ENCODE peak calls at places on chromosomes 3 and 15, in nine cellular contexts. N, T, Y, V, H, S, G, O and C are unnamed samples.
A peak's percentile ranks its signal among the peaks of the same experiment; 100 is the strongest.

GRCh38 chr3:70774641-70775040 is 462.2 kb upstream of the MDFIC2 start:
- DNase-seq in N (no peak), T (no peak), Y (no peak), V (peak; percentile 16), H (no peak), S (no peak), G (no peak), O (no peak), C (no peak)

GRCh38 chr3:128489860-128490649 is 2.9 kb downstream of the GATA2 start:
- DNase-seq in N (peak; percentile 22), T (peak; percentile 71), Y (peak; percentile 72), V (peak; percentile 49), H (peak; percentile 59), S (peak; percentile 69), G (no peak), O (no peak), C (peak; percentile 20)

GRCh38 chr3:48656841-48657281 is 5.8 kb downstream of the CELSR3 start:
- DNase-seq in N (no peak), T (peak; percentile 91), Y (peak; percentile 70), V (no peak), H (no peak), S (no peak), G (no peak), O (no peak), C (no peak)

GRCh38 chr15:82847703-82848102 is 38.3 kb downstream of the WHAMM start:
- DNase-seq in N (no peak), T (no peak), Y (no peak), V (no peak), H (no peak), S (no peak), G (no peak), O (no peak), C (no peak)

GRCh38 chr3:125134952-125135351 is 77.6 kb downstream of the SLC12A8 start:
- DNase-seq in N (no peak), T (no peak), Y (no peak), V (no peak), H (no peak), S (no peak), G (no peak), O (no peak), C (no peak)

GRCh38 chr15:55703873-55704285 is 39.1 kb downstream of the PRTG start:
- DNase-seq in N (no peak), T (no peak), Y (no peak), V (peak; percentile 39), H (no peak), S (no peak), G (no peak), O (no peak), C (no peak)

GRCh38 chr15:99734575-99734974 is 1.3 kb upstream of the LYSMD4 start:
- DNase-seq in N (no peak), T (no peak), Y (no peak), V (no peak), H (no peak), S (no peak), G (no peak), O (no peak), C (no peak)

GRCh38 chr15:31342781-31343626 is 16.4 kb downstream of the KLF13 start:
- DNase-seq in N (peak; percentile 45), T (no peak), Y (peak; percentile 56), V (no peak), H (no peak), S (no peak), G (no peak), O (no peak), C (no peak)

GRCh38 chr3:168051579-168052183 is 44.0 kb downstream of the GOLIM4 start:
- DNase-seq in N (no peak), T (no peak), Y (no peak), V (peak; percentile 79), H (no peak), S (no peak), G (no peak), O (no peak), C (no peak)

GRCh38 chr15:78855746-78856145 is 16.9 kb upstream of the MORF4L1 start:
- DNase-seq in N (no peak), T (no peak), Y (no peak), V (peak; percentile 85), H (no peak), S (no peak), G (peak; percentile 82), O (no peak), C (no peak)

GRCh38 chr15:87874896-87875661 is 381.5 kb downstream of the NTRK3 start:
- DNase-seq in N (no peak), T (no peak), Y (peak; percentile 21), V (peak; percentile 13), H (peak; percentile 28), S (no peak), G (no peak), O (no peak), C (no peak)

GRCh38 chr15:59622289-59622688 is 10.7 kb downstream of the GCNT3 start:
- DNase-seq in N (peak; percentile 6), T (no peak), Y (peak; percentile 79), V (peak; percentile 56), H (peak; percentile 35), S (peak; percentile 48), G (peak; percentile 33), O (no peak), C (no peak)

GRCh38 chr15:52351206-52351907 is 55.8 kb upstream of the MYO5C start:
- DNase-seq in N (no peak), T (no peak), Y (no peak), V (peak; percentile 93), H (no peak), S (no peak), G (no peak), O (peak; percentile 67), C (no peak)

GRCh38 chr3:5304789-5305680 is 117.5 kb downstream of the EDEM1 start:
- DNase-seq in N (peak; percentile 11), T (no peak), Y (peak; percentile 36), V (peak; percentile 26), H (peak; percentile 58), S (peak; percentile 64), G (peak; percentile 60), O (no peak), C (no peak)
- TF ChIP-seq CTCF in N (peak; percentile 23), T (peak; percentile 77), Y (peak; percentile 48), V (peak; percentile 46), H (peak; percentile 73), S (peak; percentile 67), G (peak; percentile 83), O (no peak), C (no peak)

GRCh38 chr3:172362583-172362982 is 85.7 kb downstream of the GHSR start:
- DNase-seq in N (no peak), T (no peak), Y (no peak), V (no peak), H (no peak), S (no peak), G (no peak), O (no peak), C (no peak)

GRCh38 chr3:172357850-172358754 is 90.2 kb downstream of the GHSR start:
- DNase-seq in N (no peak), T (no peak), Y (no peak), V (peak; percentile 54), H (no peak), S (no peak), G (no peak), O (no peak), C (no peak)

GRCh38 chr3:172356427-172356826 is 91.8 kb downstream of the GHSR start:
- DNase-seq in N (no peak), T (no peak), Y (no peak), V (no peak), H (no peak), S (no peak), G (no peak), O (no peak), C (no peak)

GRCh38 chr3:172355836-172356235 is 92.4 kb downstream of the GHSR start:
- DNase-seq in N (no peak), T (no peak), Y (no peak), V (peak; percentile 93), H (no peak), S (no peak), G (peak; percentile 69), O (no peak), C (no peak)

DNA sequence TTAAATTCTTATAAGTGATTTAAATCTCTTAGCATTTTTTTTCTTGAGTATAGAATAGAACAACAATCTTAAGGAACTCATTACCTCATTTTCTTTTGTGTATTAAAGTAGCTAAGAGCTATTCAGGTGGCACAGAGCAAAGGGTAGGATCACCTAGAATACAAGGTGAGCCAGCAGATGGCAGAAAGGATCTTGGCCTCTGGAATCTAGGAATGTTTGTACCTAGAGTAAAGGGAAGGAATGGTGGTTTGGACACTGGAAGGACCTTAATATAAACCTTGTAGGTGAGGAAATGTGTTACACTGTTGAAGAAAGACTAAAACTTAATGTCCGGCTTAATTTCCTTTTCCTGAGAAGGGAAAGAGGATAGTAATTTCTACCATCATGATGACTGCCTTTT is 89.0 kb downstream of the GHSR start:
- DNase-seq in N (no peak), T (no peak), Y (peak; percentile 10), V (no peak), H (no peak), S (no peak), G (no peak), O (no peak), C (no peak)
- TF ChIP-seq CTCF in N (no peak), T (no peak), Y (no peak), V (no peak), H (no peak), S (no peak), G (peak; percentile 18), O (no peak), C (no peak)

GRCh38 chr3:72888546-72889309 is 882 bp downstream of the GXYLT2 start:
- DNase-seq in N (peak; percentile 62), T (no peak), Y (peak; percentile 70), V (peak; percentile 56), H (peak; percentile 15), S (no peak), G (peak; percentile 13), O (no peak), C (no peak)
- TF ChIP-seq CTCF in N (no peak), T (peak; percentile 31), Y (no peak), V (no peak), H (no peak), S (no peak), G (no peak), O (no peak), C (no peak)

GRCh38 chr3:42569743-42570142 is 12.0 kb downstream of the SEC22C start:
- DNase-seq in N (no peak), T (no peak), Y (no peak), V (no peak), H (peak; percentile 75), S (no peak), G (no peak), O (no peak), C (no peak)

GRCh38 chr3:42575137-42575741 is 6.5 kb downstream of the SEC22C start:
- DNase-seq in N (no peak), T (no peak), Y (no peak), V (no peak), H (no peak), S (no peak), G (no peak), O (no peak), C (no peak)

GRCh38 chr3:42578054-42578453 is 3.7 kb downstream of the SEC22C start:
- DNase-seq in N (no peak), T (no peak), Y (no peak), V (no peak), H (no peak), S (no peak), G (no peak), O (no peak), C (no peak)

DNA sequence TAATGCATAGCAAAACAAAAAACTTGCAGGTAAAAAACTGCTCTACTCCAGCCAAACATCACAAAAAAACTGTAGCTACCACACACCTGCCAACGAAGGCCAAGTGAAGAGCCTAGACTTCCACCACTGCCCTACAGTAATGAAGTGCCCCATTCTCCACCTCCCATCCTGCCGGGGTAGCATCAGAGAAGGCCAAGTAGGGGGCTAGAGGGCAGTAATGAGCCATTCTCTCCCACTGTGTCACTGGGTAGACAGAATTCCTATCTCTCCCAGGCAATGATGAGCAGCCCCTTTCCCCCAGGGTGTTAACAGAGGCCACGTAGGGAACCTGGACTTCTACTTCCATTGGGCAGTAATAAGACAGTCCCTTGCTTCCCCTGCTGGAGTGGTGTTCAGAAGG is 9.5 kb downstream of the SEC22C start:
- DNase-seq in N (peak; percentile 32), T (no peak), Y (peak; percentile 91), V (peak; percentile 24), H (peak; percentile 71), S (peak; percentile 46), G (peak; percentile 28), O (no peak), C (no peak)
- TF ChIP-seq CTCF in N (no peak), T (peak; percentile 60), Y (peak; percentile 74), V (peak; percentile 48), H (peak; percentile 87), S (peak; percentile 32), G (peak; percentile 68), O (no peak), C (no peak)